ENCODE peak calls at places on chromosomes 16 and 17, in eight cellular contexts. N is progenitor cell of endocrine pancreas, P is GM04504, D is pancreas, V is cardiac fibroblast, J is NT2/D1, C is naive B cell, H is lung microvascular endothelial cell. M is an unnamed sample.

GRCh38 chr17:7383742-7384488 is 3.0 kb downstream of the TNK1 start:
- DNase-seq in N (peak; percentile 58), P (no peak), D (no peak), V (peak; percentile 34), J (no peak), C (peak; percentile 81), H (peak; percentile 50), M (no peak)

GRCh38 chr17:66527335-66527734 is 224.9 kb downstream of the PRKCA start:
- DNase-seq in N (no peak), P (no peak), D (no peak), V (no peak), J (no peak), C (no peak), H (no peak), M (no peak)

GRCh38 chr17:81898029-81898866 is 3.8 kb upstream of the NPB start:
- DNase-seq in N (no peak), P (peak; percentile 90), D (no peak), V (peak; percentile 62), J (no peak), C (no peak), H (no peak), M (no peak)

GRCh38 chr16:82263456-82264159 is 93.6 kb upstream of the MPHOSPH6 start:
- DNase-seq in N (peak; percentile 28), P (peak; percentile 14), D (peak; percentile 16), V (peak; percentile 61), J (peak; percentile 62), C (peak; percentile 32), H (peak; percentile 77), M (peak; percentile 31)

GRCh38 chr17:4665027-4665426 is 23.5 kb upstream of the ALOX15 start:
- DNase-seq in N (no peak), P (no peak), D (no peak), V (no peak), J (no peak), C (no peak), H (no peak), M (no peak)

GRCh38 chr16:11596572-11597226 is 10.0 kb upstream of the LITAF start:
- DNase-seq in N (no peak), P (no peak), D (no peak), V (no peak), J (no peak), C (no peak), H (no peak), M (no peak)

GRCh38 chr17:3635474-3636153 is 436 bp downstream of the SHPK start:
- DNase-seq in N (no peak), P (no peak), D (no peak), V (no peak), J (no peak), C (no peak), H (no peak), M (no peak)

GRCh38 chr17:77601054-77601979 is 357.2 kb upstream of the TNRC6C start:
- DNase-seq in N (no peak), P (no peak), D (no peak), V (no peak), J (no peak), C (no peak), H (no peak), M (no peak)

GRCh38 chr17:42153919-42154491 is 784 bp downstream of the RAB5C start:
- DNase-seq in N (no peak), P (no peak), D (no peak), V (peak; percentile 42), J (no peak), C (no peak), H (peak; percentile 27), M (no peak)